ENCODE peak calls at places on chromosomes 16 and 17, in seven cellular contexts. X is H9, Q is mesendoderm, A is neuronal stem cell, W is IMR-90, B is mesenchymal stem cell, F is H1. G is an unnamed sample. For H3K4me1, the result is how much of the 10 kb centered on the place peaks cover.

GRCh38 chr17:7634384-7634783 is 4.4 kb downstream of the SHBG start:
- DNase-seq in A (peak), B (peak), X (peak), F (peak), Q (peak), W (peak), G (no peak)

GRCh38 chr17:7650509-7651096 is at the start of gene ATP1B2:
- DNase-seq in X (peak), A (peak), Q (peak), F (peak), W (no peak), B (peak), G (no peak)

GRCh38 chr17:54882371-54882770 is 18.3 kb upstream of the TOM1L1 start:
- DNase-seq in B (no peak), W (no peak), F (no peak), A (no peak), X (no peak), Q (no peak), G (no peak)

GRCh38 chr17:40106760-40107265 is 6.4 kb upstream of the NR1D1 start:
- DNase-seq in W (no peak), A (no peak), Q (no peak), F (no peak), B (peak), X (peak), G (no peak)

GRCh38 chr16:9844361-9844760 is 337.9 kb downstream of the GRIN2A start:
- DNase-seq in X (no peak), F (no peak), W (no peak), B (no peak), A (no peak), Q (no peak), G (no peak)

GRCh38 chr17:74646231-74646630 is 22.7 kb upstream of the CD300E start:
- DNase-seq in W (no peak), B (no peak), A (no peak), F (no peak), Q (peak), X (no peak), G (no peak)

GRCh38 chr16:81539009-81539820 is 94.6 kb downstream of the CMIP start:
- DNase-seq in B (no peak), W (no peak), Q (no peak), A (no peak), X (no peak), F (no peak), G (peak)

GRCh38 chr17:45077643-45078042 is 16.5 kb downstream of the NMT1 start:
- DNase-seq in Q (no peak), A (no peak), W (no peak), F (no peak), B (no peak), X (no peak), G (no peak)

GRCh38 chr16:89678258-89678657 is 8.2 kb upstream of the CDK10 start:
- DNase-seq in B (no peak), X (no peak), Q (no peak), F (no peak), A (no peak), W (no peak), G (no peak)

GRCh38 chr16:28117168-28117565 is 53.7 kb upstream of the GSG1L start:
- DNase-seq in F (no peak), A (no peak), W (no peak), B (no peak), X (no peak), Q (no peak), G (no peak)

GRCh38 chr16:28112908-28113307 is 49.4 kb upstream of the GSG1L start:
- DNase-seq in Q (no peak), A (no peak), F (no peak), X (no peak), W (no peak), B (no peak), G (no peak)

GRCh38 chr16:28120754-28121153 is 57.2 kb upstream of the GSG1L start:
- DNase-seq in F (no peak), Q (no peak), X (no peak), B (no peak), A (no peak), W (no peak), G (no peak)

GRCh38 chr16:28121527-28121926 is 58.0 kb upstream of the GSG1L start:
- DNase-seq in Q (no peak), X (no peak), B (no peak), A (no peak), W (no peak), F (no peak), G (no peak)

DNA sequence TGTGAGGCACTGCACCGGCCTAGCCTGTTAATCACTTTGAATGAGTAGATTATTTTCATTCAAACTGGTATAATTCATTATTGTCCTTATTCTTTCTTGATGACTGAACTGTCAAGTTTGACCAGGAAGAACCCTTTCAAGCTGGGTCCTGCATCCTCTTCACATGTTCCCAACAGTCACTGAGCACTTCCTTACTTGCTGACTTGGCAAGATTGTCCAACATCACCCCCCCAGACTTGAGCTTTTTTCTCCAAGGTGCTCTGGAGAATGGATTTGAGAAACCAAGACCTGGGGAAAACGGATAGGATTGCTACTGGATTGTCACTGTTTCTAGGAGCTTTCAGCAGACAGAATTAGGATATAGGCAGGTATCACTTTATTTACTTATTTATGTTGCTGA is 55.1 kb upstream of the GSG1L start:
- DNase-seq in W (no peak), Q (no peak), X (no peak), F (no peak), B (no peak), A (no peak), G (no peak)
- H3K23ac ChIP-seq in W (no peak), Q (no peak), X (no peak), F (no peak), B (no peak), A (no peak), G (no peak)

GRCh38 chr17:47855737-47856136 is 4.8 kb upstream of the SP6 start:
- DNase-seq in F (no peak), Q (peak), W (no peak), X (no peak), B (no peak), A (no peak), G (no peak)
- H4K8ac ChIP-seq in F (peak), Q (no peak), W (no peak), X (no peak), B (no peak), A (no peak), G (no peak)

DNA sequence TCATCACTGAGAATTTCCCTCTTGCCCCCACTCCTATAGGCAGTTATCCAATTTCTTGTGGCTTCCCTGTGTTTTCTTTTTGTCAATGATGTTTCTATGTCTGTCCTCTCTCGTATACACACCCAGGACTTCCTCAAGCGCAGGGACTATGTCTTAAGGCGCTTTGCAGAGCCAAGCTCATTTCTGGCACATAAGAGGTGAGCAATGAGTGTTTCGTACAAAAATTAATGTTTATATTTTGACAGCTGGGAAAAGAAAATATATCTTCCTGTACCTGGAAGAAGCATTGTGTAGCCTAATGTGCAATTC is 966 bp downstream of the DDX42 start:
- DNase-seq in A (no peak), Q (peak), X (no peak), B (peak), F (no peak), W (peak), G (no peak)
- H3K4me1 ChIP-seq in A (under half), Q (under half), X (under half), B (under half), F (under half), W (under half), G (under half)

GRCh38 chr17:31415004-31415454 is 23.6 kb downstream of the RAB11FIP4 start:
- DNase-seq in F (no peak), A (no peak), Q (peak), W (no peak), B (no peak), X (peak), G (no peak)

GRCh38 chr17:31416503-31416923 is 25.0 kb downstream of the RAB11FIP4 start:
- DNase-seq in A (peak), X (peak), Q (no peak), F (no peak), B (no peak), W (peak), G (no peak)

GRCh38 chr17:31418773-31419350 is 27.4 kb downstream of the RAB11FIP4 start:
- DNase-seq in B (no peak), W (no peak), A (no peak), X (peak), F (no peak), Q (no peak), G (no peak)

GRCh38 chr17:31415640-31416502 is 24.4 kb downstream of the RAB11FIP4 start:
- DNase-seq in A (no peak), W (no peak), F (no peak), Q (no peak), X (no peak), B (no peak), G (no peak)

GRCh38 chr17:31417051-31417792 is 25.7 kb downstream of the RAB11FIP4 start:
- DNase-seq in F (no peak), B (no peak), A (no peak), Q (no peak), W (no peak), X (peak), G (no peak)
- H3K23ac ChIP-seq in F (no peak), B (no peak), A (peak), Q (no peak), W (no peak), X (no peak), G (no peak)